ENCODE peak calls at places on chromosome 7, in six cellular contexts. J, N, W, R, M and F are unnamed samples.

GRCh38 chr7:107878636-107879035 is 12.3 kb upstream of the DLD start:
- DNase-seq in N (no peak), W (peak; percentile 13), R (no peak), M (no peak), J (no peak), F (no peak)

GRCh38 chr7:30521532-30521931 is 16.9 kb upstream of the GGCT start:
- DNase-seq in J (no peak), M (no peak), W (peak; percentile 72), N (no peak), R (no peak), F (no peak)

GRCh38 chr7:47480576-47481538 is 101.1 kb downstream of the TNS3 start:
- DNase-seq in M (no peak), J (no peak), W (no peak), R (no peak), N (no peak), F (no peak)

GRCh38 chr7:90917536-90917935 is 321.4 kb downstream of the CDK14 start:
- DNase-seq in W (no peak), R (no peak), M (no peak), J (no peak), N (no peak), F (no peak)

GRCh38 chr7:91553410-91553895 is 289.2 kb downstream of the FZD1 start:
- DNase-seq in J (no peak), N (peak; percentile 32), R (no peak), M (no peak), W (no peak), F (no peak)

GRCh38 chr7:6278749-6279310 is 6.4 kb upstream of the CYTH3 start:
- DNase-seq in W (peak; percentile 69), N (no peak), J (no peak), M (no peak), R (no peak), F (no peak)

GRCh38 chr7:28389504-28390385 is 22.6 kb upstream of the CREB5 start:
- DNase-seq in R (no peak), N (peak; percentile 29), J (peak; percentile 49), M (peak; percentile 75), W (peak; percentile 62), F (no peak)

GRCh38 chr7:57305192-57305748 is 144.7 kb upstream of the ZNF716 start:
- DNase-seq in R (no peak), N (no peak), M (peak; percentile 1), W (no peak), J (no peak), F (no peak)

GRCh38 chr7:1108264-1108920 is 20.5 kb downstream of the GPER1 start:
- DNase-seq in W (no peak), J (no peak), R (peak; percentile 66), M (no peak), N (no peak), F (no peak)

GRCh38 chr7:1104514-1105179 is 16.7 kb downstream of the GPER1 start:
- DNase-seq in N (no peak), W (no peak), M (no peak), R (peak; percentile 29), J (no peak), F (no peak)

GRCh38 chr7:1105189-1105588 is 17.3 kb downstream of the GPER1 start:
- DNase-seq in J (no peak), R (peak; percentile 54), M (no peak), N (no peak), W (no peak), F (no peak)

GRCh38 chr7:1106783-1107421 is 19.0 kb downstream of the GPER1 start:
- DNase-seq in M (no peak), N (no peak), R (peak; percentile 68), J (no peak), W (no peak), F (peak; percentile 12)

DNA sequence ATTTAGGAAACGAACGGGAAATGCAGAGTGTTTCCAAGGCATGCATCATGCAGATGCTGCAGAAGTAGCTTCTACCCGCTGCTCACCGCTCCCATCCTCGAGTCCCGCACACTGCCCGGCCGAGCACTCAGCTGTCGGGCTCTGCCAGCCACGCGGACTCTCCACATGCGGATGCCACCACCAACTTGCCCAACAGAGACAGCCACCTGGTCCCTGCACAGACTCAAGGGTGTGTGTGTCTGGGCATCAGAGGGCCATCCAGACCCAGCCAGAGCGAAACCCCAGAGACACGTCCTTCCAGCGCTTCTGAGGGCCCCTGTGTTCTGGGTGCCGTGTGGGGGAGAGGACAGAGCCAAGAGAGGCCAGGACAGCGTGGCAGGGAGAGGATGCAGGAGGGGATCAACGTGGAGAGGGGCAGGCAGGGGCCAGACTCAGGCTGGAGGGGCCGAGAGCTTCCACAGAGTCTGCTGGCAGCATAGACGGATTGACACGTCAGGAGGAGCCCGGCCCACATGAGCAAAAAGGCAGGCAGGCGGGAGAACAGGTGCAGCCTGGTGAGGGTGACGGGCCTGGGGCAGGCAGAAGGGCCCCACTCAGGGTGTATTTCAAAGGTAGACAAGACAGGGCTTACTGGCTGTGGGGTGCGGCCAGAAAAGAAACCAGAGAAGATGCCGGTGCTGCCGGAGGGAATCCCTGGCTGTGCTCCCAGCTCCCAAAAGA is 18.3 kb downstream of the GPER1 start:
- DNase-seq in W (no peak), M (no peak), N (no peak), R (peak; percentile 45), J (no peak), F (no peak)
- H3K4me1 ChIP-seq in W (no peaks in the 10 kb centered on the region), M (peaks cover 16% of the 10 kb centered on the region), N (peaks cover 30% of the 10 kb centered on the region), R (peaks cover 9% of the 10 kb centered on the region), J (no peaks in the 10 kb centered on the region), F (no peaks in the 10 kb centered on the region)

DNA sequence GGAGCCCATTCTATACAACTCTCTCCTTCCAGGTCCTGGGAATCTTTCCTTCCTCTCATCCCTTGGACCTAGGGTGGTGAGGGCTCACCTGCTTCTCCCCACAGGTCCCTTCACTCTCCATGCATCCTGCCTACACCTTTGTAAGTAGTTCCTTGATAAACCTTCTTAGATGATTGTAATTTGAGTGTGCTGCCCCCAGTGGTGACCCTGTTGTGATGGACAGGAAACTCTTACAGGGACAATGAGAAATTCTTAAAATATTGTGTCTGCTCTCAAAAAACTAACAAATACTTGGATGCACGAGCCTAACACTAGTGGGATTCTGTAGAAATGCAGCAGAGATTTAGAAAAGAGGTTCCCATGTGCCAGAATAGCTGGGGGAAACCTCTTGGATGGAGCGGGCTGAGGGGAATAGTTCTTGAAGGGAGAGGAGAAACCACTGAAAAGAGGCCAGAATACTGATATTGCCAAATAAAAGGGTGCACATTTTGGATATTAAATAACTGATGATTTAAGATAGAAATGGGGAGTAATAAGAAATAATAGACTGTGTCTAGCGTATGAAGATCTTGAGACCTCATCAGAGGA is 6.7 kb upstream of the PAXIP1 start:
- DNase-seq in N (peak; percentile 18), W (no peak), M (peak; percentile 47), R (no peak), J (peak; percentile 27), F (peak; percentile 36)
- TF ChIP-seq CTCF in N (peak; percentile 40), W (peak; percentile 39), M (peak; percentile 82), R (peak; percentile 16), J (peak; percentile 77), F (peak; percentile 56)

GRCh38 chr7:157432957-157433576 is 96.3 kb downstream of the DNAJB6 start:
- DNase-seq in M (peak; percentile 38), J (no peak), N (no peak), W (peak; percentile 20), R (peak; percentile 40), F (peak; percentile 35)
- H3K4me3 ChIP-seq in M (no peak overlapping the region), J (peak overlapping the region; percentile 17), N (no peak overlapping the region), W (no peak overlapping the region), R (peak overlapping the region; percentile 25), F (no peak overlapping the region)

GRCh38 chr7:130366561-130366960 is 13.7 kb upstream of the CPA1 start:
- DNase-seq in W (peak; percentile 43), M (no peak), N (no peak), J (no peak), R (no peak), F (no peak)
- H3K4me1 ChIP-seq in W (peaks cover 43% of the 10 kb centered on the region), M (no peaks in the 10 kb centered on the region), N (peaks cover 71% of the 10 kb centered on the region), J (peaks cover 28% of the 10 kb centered on the region), R (peaks cover 28% of the 10 kb centered on the region), F (peaks cover 32% of the 10 kb centered on the region)

GRCh38 chr7:142385528-142386340 is 127.9 kb upstream of the PRSS58 start:
- DNase-seq in J (peak; percentile 72), M (peak; percentile 67), N (peak; percentile 32), R (peak; percentile 76), W (peak; percentile 62), F (peak; percentile 52)
- TF ChIP-seq CTCF in J (peak; percentile 88), M (peak; percentile 90), N (peak; percentile 53), R (peak; percentile 52), W (peak; percentile 84), F (peak; percentile 69)

DNA sequence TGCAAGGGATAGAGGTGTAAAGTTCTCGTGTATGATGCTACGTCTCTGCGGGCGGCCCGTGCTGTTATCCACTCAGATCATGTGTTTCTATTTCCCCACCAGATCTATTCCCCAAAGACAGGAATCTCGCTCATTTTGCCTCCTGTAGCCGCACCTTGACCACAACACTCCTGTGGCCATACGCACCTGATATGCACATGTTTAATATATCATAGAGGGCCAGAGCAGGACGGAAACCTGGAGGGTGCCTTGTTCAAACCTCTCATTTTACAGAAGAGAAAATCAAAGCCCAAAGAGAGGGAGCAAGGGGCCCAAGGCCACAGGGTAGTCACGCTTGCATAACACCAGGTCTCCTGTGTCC is 37.6 kb downstream of the STRA8 start:
- DNase-seq in R (no peak), M (no peak), W (no peak), N (no peak), J (no peak), F (no peak)
- H3K4me3 ChIP-seq in R (no peak overlapping the region), M (no peak overlapping the region), W (no peak overlapping the region), N (no peak overlapping the region), J (no peak overlapping the region), F (no peak overlapping the region)

GRCh38 chr7:98826811-98827231 is 43.0 kb downstream of the TMEM130 start:
- DNase-seq in M (no peak), R (no peak), W (no peak), N (no peak), J (no peak), F (no peak)
- H3K4me1 ChIP-seq in M (no peaks in the 10 kb centered on the region), R (no peaks in the 10 kb centered on the region), W (no peaks in the 10 kb centered on the region), N (no peaks in the 10 kb centered on the region), J (peaks cover 16% of the 10 kb centered on the region), F (no peaks in the 10 kb centered on the region)

GRCh38 chr7:93092757-93093370 is 24.9 kb downstream of the SAMD9 start:
- DNase-seq in M (peak; percentile 30), J (peak; percentile 21), W (peak; percentile 52), N (peak; percentile 15), R (no peak), F (no peak)
- TF ChIP-seq CTCF in M (peak; percentile 65), J (peak; percentile 54), W (peak; percentile 59), N (peak; percentile 48), R (no peak), F (peak; percentile 38)

GRCh38 chr7:118949031-118949430 is 724.5 kb downstream of the ANKRD7 start:
- DNase-seq in N (no peak), M (no peak), J (no peak), W (peak; percentile 30), R (no peak), F (no peak)
- H3K4me3 ChIP-seq in N (no peak overlapping the region), M (no peak overlapping the region), J (no peak overlapping the region), W (no peak overlapping the region), R (no peak overlapping the region), F (no peak overlapping the region)